ENCODE peak calls at places on chromosomes 4 and X, in nine cellular contexts. C is T-helper 22 cell; D is activated T-cell treated with anti-CD3 and anti-CD28 coated beads, Interleukin-2, amount 50 U/mL, for 24 hours; L is stimulated activated CD8-positive, alpha-beta memory T cell treated with anti-CD3 and anti-CD28 coated beads, Interleukin-12 subunit alpha, Interleukin-12 subunit beta, amount 100 ng/mL, for 4 hours; E is mucosa of gallbladder; Z is lower leg skin; J is lung; V is left colon; Q is activated CD4-positive, alpha-beta T cell treated with anti-CD3 and anti-CD28 coated beads, Interleukin-2, amount 50 U/mL, for 48 hours. I is an unnamed sample.

GRCh38 chrX:119734897-119735339 is 23.5 kb upstream of the SOWAHD start:
- DNase-seq in C (no peak), D (no peak), L (no peak), E (peak), Z (no peak), J (peak), V (peak), Q (no peak), I (peak)

GRCh38 chr4:153234923-153235322 is 30.7 kb downstream of the TRIM2 start:
- DNase-seq in C (no peak), D (no peak), L (no peak), E (no peak), Z (no peak), J (no peak), V (no peak), Q (no peak), I (no peak)

GRCh38 chrX:44785652-44786051 is 58.2 kb upstream of the DUSP21 start:
- DNase-seq in C (no peak), D (no peak), L (no peak), E (no peak), Z (no peak), J (no peak), V (no peak), Q (no peak), I (no peak)

GRCh38 chr4:155688211-155688610 is 21.6 kb downstream of the GUCY1A1 start:
- DNase-seq in C (no peak), D (no peak), L (no peak), E (no peak), Z (no peak), J (no peak), V (no peak), Q (no peak), I (no peak)

GRCh38 chr4:85756938-85757337 is 282.0 kb downstream of the ARHGAP24 start:
- DNase-seq in C (no peak), D (no peak), L (no peak), E (no peak), Z (no peak), J (no peak), V (no peak), Q (no peak), I (peak)

GRCh38 chr4:111999801-112000200 is 145.5 kb upstream of the FAM241A start:
- DNase-seq in C (no peak), D (no peak), L (no peak), E (no peak), Z (no peak), J (no peak), V (no peak), Q (no peak), I (no peak)

GRCh38 chr4:104064650-104065577 is 345.1 kb upstream of the TACR3 start:
- DNase-seq in C (no peak), D (no peak), L (no peak), E (peak), Z (no peak), J (peak), V (peak), Q (peak), I (peak)

GRCh38 chrX:127459784-127460183 is 592.4 kb downstream of the ACTRT1 start:
- DNase-seq in C (no peak), D (no peak), L (no peak), E (no peak), Z (no peak), J (no peak), V (no peak), Q (no peak), I (no peak)

GRCh38 chr4:61786226-61786625 is 586.1 kb downstream of the ADGRL3 start:
- DNase-seq in C (no peak), D (no peak), L (no peak), E (no peak), Z (no peak), J (no peak), V (no peak), Q (no peak), I (no peak)

GRCh38 chr4:188942606-188943005 is 803.4 kb downstream of the TRIML1 start:
- DNase-seq in C (no peak), D (no peak), L (no peak), E (no peak), Z (no peak), J (no peak), V (no peak), Q (no peak), I (no peak)

GRCh38 chr4:38119663-38120374 is 159.6 kb downstream of the PTTG2 start:
- DNase-seq in C (no peak), D (no peak), L (no peak), E (no peak), Z (no peak), J (no peak), V (no peak), Q (no peak), I (no peak)

GRCh38 chr4:124253080-124253479 is 459.5 kb downstream of the ANKRD50 start:
- DNase-seq in C (no peak), D (no peak), L (no peak), E (no peak), Z (peak), J (no peak), V (no peak), Q (no peak), I (no peak)

GRCh38 chrX:1685460-1685859 is 70.6 kb downstream of the ASMT start:
- DNase-seq in C (no peak), D (no peak), L (no peak), E (no peak), Z (no peak), J (no peak), V (no peak), Q (no peak), I (no peak)

GRCh38 chr4:163672751-163673150 is 178.3 kb downstream of the TMA16 start:
- DNase-seq in C (no peak), D (no peak), L (no peak), E (no peak), Z (no peak), J (no peak), V (no peak), Q (no peak), I (no peak)

GRCh38 chr4:189001971-189002450 is 862.8 kb downstream of the TRIML1 start:
- DNase-seq in C (no peak), D (no peak), L (no peak), E (no peak), Z (no peak), J (no peak), V (no peak), Q (no peak), I (no peak)

GRCh38 chrX:136425996-136426395 is 61.8 kb upstream of the BRS3 start:
- DNase-seq in C (no peak), D (no peak), L (no peak), E (no peak), Z (no peak), J (no peak), V (no peak), Q (no peak), I (no peak)

GRCh38 chr4:92606227-92606626 is 302.5 kb downstream of the GRID2 start:
- DNase-seq in C (no peak), D (no peak), L (no peak), E (no peak), Z (no peak), J (no peak), V (no peak), Q (no peak), I (no peak)

GRCh38 chr4:64533159-64533558 is 123.9 kb upstream of the TECRL start:
- DNase-seq in C (no peak), D (no peak), L (no peak), E (no peak), Z (no peak), J (no peak), V (no peak), Q (no peak), I (no peak)

GRCh38 chr4:170088686-170089085 is 1.1 kb downstream of the AADAT start:
- DNase-seq in C (no peak), D (no peak), L (no peak), E (no peak), Z (no peak), J (no peak), V (no peak), Q (no peak), I (no peak)

GRCh38 chr4:41882622-41883347 is 52.4 kb upstream of the TMEM33 start:
- DNase-seq in C (no peak), D (peak), L (peak), E (no peak), Z (no peak), J (no peak), V (peak), Q (peak), I (peak)

GRCh38 chr4:137823007-137823406 is 290.7 kb upstream of the PCDH18 start:
- DNase-seq in C (no peak), D (no peak), L (no peak), E (no peak), Z (no peak), J (no peak), V (no peak), Q (no peak), I (no peak)

GRCh38 chrX:75096331-75096730 is 59.8 kb downstream of the ABCB7 start:
- DNase-seq in C (no peak), D (no peak), L (no peak), E (no peak), Z (no peak), J (no peak), V (no peak), Q (no peak), I (no peak)

GRCh38 chr4:85968945-85969830 is 390.7 kb downstream of the MAPK10 start:
- DNase-seq in C (no peak), D (no peak), L (no peak), E (no peak), Z (no peak), J (no peak), V (no peak), Q (no peak), I (no peak)